ENCODE peak calls at places on chromosomes 12 and 14, in ten cellular contexts. W is OCI-LY7, Q is IMR-90, F is A549, M is fibroblast of lung, D is K562, T is mammary epithelial cell, X is Karpas-422, A is GM23338, J is PC-3. I is an unnamed sample.

GRCh38 chr12:124498178-124498869 is 69.1 kb downstream of the NCOR2 start:
- DNase-seq in W (no peak), Q (peak; percentile 88), F (no peak), M (peak; percentile 83), D (no peak), T (no peak), X (no peak), A (no peak), J (no peak), I (no peak)

GRCh38 chr12:93079271-93079670 is 150.2 kb upstream of the EEA1 start:
- DNase-seq in W (no peak), Q (no peak), F (no peak), M (no peak), D (no peak), T (no peak), X (no peak), A (no peak), J (no peak), I (no peak)

GRCh38 chr14:102591372-102591943 is 991 bp upstream of the RCOR1 start:
- DNase-seq in W (peak; percentile 66), Q (peak; percentile 29), F (peak; percentile 40), M (peak; percentile 22), D (peak; percentile 62), T (no peak), X (peak; percentile 81), A (peak; percentile 68), J (no peak), I (no peak)

GRCh38 chr12:123089631-123090353 is 61.1 kb downstream of the PITPNM2 start:
- DNase-seq in W (no peak), Q (peak; percentile 99), F (peak; percentile 85), M (peak; percentile 99), D (peak; percentile 61), T (peak; percentile 98), X (no peak), A (no peak), J (peak; percentile 98), I (no peak)

GRCh38 chr14:54893151-54893760 is 9.4 kb downstream of the GCH1 start:
- DNase-seq in W (peak; percentile 49), Q (peak; percentile 80), F (peak; percentile 56), M (peak; percentile 55), D (peak; percentile 34), T (peak; percentile 86), X (peak; percentile 80), A (peak; percentile 70), J (peak; percentile 99), I (no peak)

GRCh38 chr12:117119592-117120198 is 20.5 kb upstream of the TESC start:
- DNase-seq in W (peak; percentile 58), Q (no peak), F (peak; percentile 72), M (no peak), D (peak; percentile 72), T (no peak), X (peak; percentile 86), A (peak; percentile 84), J (peak; percentile 73), I (peak; percentile 81)

GRCh38 chr12:113983777-113984448 is 17.8 kb upstream of the RBM19 start:
- DNase-seq in W (no peak), Q (no peak), F (no peak), M (no peak), D (no peak), T (no peak), X (no peak), A (no peak), J (no peak), I (no peak)

GRCh38 chr12:124874988-124875802 is 11.5 kb upstream of the SCARB1 start:
- DNase-seq in W (no peak), Q (no peak), F (no peak), M (no peak), D (peak; percentile 60), T (no peak), X (no peak), A (no peak), J (no peak), I (no peak)

GRCh38 chr14:105118646-105119409 is 49.7 kb downstream of the JAG2 start:
- DNase-seq in W (no peak), Q (no peak), F (no peak), M (no peak), D (no peak), T (peak; percentile 77), X (no peak), A (no peak), J (peak; percentile 87), I (no peak)

GRCh38 chr12:7113389-7113871 is 4.4 kb upstream of the C1RL start:
- DNase-seq in W (peak; percentile 62), Q (peak; percentile 44), F (peak; percentile 47), M (no peak), D (peak; percentile 40), T (peak; percentile 17), X (peak; percentile 84), A (peak; percentile 64), J (peak; percentile 33), I (no peak)

GRCh38 chr14:72420749-72421452 is 473.0 kb downstream of the DPF3 start:
- DNase-seq in W (peak; percentile 50), Q (peak; percentile 49), F (peak; percentile 69), M (peak; percentile 44), D (peak; percentile 62), T (peak; percentile 38), X (peak; percentile 95), A (peak; percentile 90), J (peak; percentile 89), I (peak; percentile 83)

GRCh38 chr14:58331111-58331510 is 32.8 kb downstream of the ARID4A start:
- DNase-seq in W (peak; percentile 93), Q (peak; percentile 99), F (peak; percentile 92), M (peak; percentile 97), D (peak; percentile 50), T (peak; percentile 81), X (peak; percentile 97), A (peak; percentile 76), J (peak; percentile 84), I (peak; percentile 50)

GRCh38 chr12:132004946-132005345 is 55.2 kb downstream of the EP400 start:
- DNase-seq in W (no peak), Q (no peak), F (no peak), M (no peak), D (no peak), T (no peak), X (no peak), A (no peak), J (no peak), I (no peak)

GRCh38 chr12:76962099-76962498 is 83.3 kb upstream of the CSRP2 start:
- DNase-seq in W (no peak), Q (no peak), F (no peak), M (no peak), D (no peak), T (peak; percentile 83), X (no peak), A (no peak), J (no peak), I (no peak)
- H3K4me2 ChIP-seq in W (no peak overlapping the region), Q (no peak overlapping the region), F (no peak overlapping the region), M (no peak overlapping the region), D (no peak overlapping the region), T (no peak overlapping the region), X (no peak overlapping the region), A (no peak overlapping the region), J (no peak overlapping the region), I (no peak overlapping the region)

DNA sequence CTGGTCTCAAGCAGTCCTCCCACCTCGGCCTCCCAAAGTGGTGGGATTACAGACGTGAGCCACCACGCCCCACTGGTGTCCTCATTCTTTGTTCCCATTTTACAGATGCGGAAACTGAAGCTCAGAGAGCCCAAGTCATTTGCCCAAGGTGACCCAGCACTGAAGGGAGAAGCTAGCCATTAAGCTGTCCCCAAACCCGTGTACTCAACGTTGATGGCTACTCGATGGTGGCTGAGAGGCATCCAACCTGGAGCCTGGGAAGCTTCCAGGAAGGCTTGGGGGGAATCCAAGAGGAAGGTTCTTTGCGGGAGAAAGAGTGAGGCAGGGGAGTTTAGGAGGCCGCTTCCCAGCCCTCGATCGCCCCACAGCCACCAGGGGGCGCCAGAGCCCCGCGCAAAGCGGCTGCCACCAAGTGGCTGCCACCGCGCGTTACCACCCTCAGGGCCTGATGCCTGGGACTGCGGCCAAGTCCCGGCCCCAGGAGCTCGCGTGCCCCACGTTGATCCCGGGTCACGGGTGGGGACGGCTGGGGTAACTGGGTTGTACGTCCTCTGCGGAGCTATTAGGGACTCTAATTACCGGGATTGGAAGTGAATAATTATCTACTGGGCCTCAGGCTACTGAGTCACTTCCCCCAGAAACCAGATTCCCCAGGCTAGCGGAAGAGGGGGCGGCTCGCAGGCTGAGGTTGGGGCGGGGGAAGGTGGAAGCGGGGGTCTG is 8.8 kb upstream of the SH2B3 start:
- DNase-seq in W (peak; percentile 89), Q (peak; percentile 73), F (peak; percentile 87), M (peak; percentile 65), D (peak; percentile 85), T (peak; percentile 75), X (peak; percentile 94), A (peak; percentile 88), J (peak; percentile 89), I (peak; percentile 91)
- H3K4me2 ChIP-seq in W (peak overlapping the region; percentile 33), Q (peak overlapping the region; percentile 82), F (peak overlapping the region; percentile 77), M (peak overlapping the region; percentile 72), D (peak overlapping the region; percentile 79), T (peak overlapping the region; percentile 64), X (peak overlapping the region; percentile 87), A (no peak overlapping the region), J (peak overlapping the region; percentile 64), I (no peak overlapping the region)

DNA sequence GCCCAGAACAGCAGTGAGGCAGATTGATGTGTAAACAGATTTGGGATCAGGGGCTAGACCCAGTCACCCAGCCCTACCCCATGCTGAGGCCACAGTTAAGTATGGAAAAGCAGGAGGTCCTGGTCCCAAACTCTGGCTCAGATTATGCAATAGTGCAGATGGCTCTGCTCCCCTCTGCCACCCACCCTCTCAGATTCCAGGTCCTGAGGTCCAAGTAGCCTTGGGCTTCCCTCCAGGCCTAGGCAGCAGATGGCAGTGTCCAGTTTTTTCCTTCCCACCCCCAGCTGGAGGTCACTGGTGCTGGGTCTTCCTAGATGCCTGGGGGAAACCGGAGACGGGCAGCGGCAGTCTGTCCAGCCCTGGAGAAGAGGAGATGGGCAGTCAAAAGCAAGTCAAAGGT is 2.8 kb upstream of the DHH start:
- DNase-seq in W (no peak), Q (no peak), F (no peak), M (no peak), D (peak; percentile 6), T (no peak), X (no peak), A (no peak), J (no peak), I (no peak)
- H3K4me2 ChIP-seq in W (no peak overlapping the region), Q (no peak overlapping the region), F (no peak overlapping the region), M (no peak overlapping the region), D (no peak overlapping the region), T (no peak overlapping the region), X (no peak overlapping the region), A (no peak overlapping the region), J (no peak overlapping the region), I (no peak overlapping the region)

GRCh38 chr14:100748944-100749343 is 22.3 kb downstream of the DLK1 start:
- DNase-seq in W (no peak), Q (no peak), F (no peak), M (no peak), D (no peak), T (no peak), X (no peak), A (peak; percentile 17), J (no peak), I (peak; percentile 33)

GRCh38 chr14:100748403-100748802 is 21.7 kb downstream of the DLK1 start:
- DNase-seq in W (no peak), Q (no peak), F (no peak), M (no peak), D (no peak), T (no peak), X (no peak), A (no peak), J (no peak), I (peak; percentile 5)

GRCh38 chr14:100747736-100748135 is 21.0 kb downstream of the DLK1 start:
- DNase-seq in W (no peak), Q (no peak), F (no peak), M (no peak), D (no peak), T (no peak), X (no peak), A (no peak), J (no peak), I (peak; percentile 10)

GRCh38 chr14:100746326-100746725 is 19.6 kb downstream of the DLK1 start:
- DNase-seq in W (no peak), Q (no peak), F (no peak), M (no peak), D (no peak), T (no peak), X (no peak), A (no peak), J (no peak), I (no peak)

GRCh38 chr14:100747021-100747586 is 20.4 kb downstream of the DLK1 start:
- DNase-seq in W (no peak), Q (peak; percentile 92), F (peak; percentile 73), M (peak; percentile 98), D (no peak), T (peak; percentile 95), X (no peak), A (no peak), J (peak; percentile 95), I (peak; percentile 8)
- H3K4me2 ChIP-seq in W (no peak overlapping the region), Q (peak overlapping the region; percentile 8), F (peak overlapping the region; percentile 35), M (no peak overlapping the region), D (no peak overlapping the region), T (no peak overlapping the region), X (no peak overlapping the region), A (no peak overlapping the region), J (peak overlapping the region; percentile 25), I (no peak overlapping the region)

I was measured in H9.